ENCODE peak calls at places on chromosomes 16 and 17, in four cellular contexts. U, T, Q and Y are unnamed samples.

GRCh38 chr16:28317040-28317880 is 24.9 kb downstream of the SBK1 start:
- DNase-seq in T (peak; percentile 83), U (peak; percentile 6), Q (no peak), Y (no peak)

GRCh38 chr16:23365602-23366240 is 63.6 kb downstream of the SCNN1B start:
- DNase-seq in Q (no peak), U (no peak), T (no peak), Y (no peak)

GRCh38 chr17:77546772-77547201 is 406.0 kb downstream of the SEC14L1 start:
- DNase-seq in T (no peak), Q (no peak), U (no peak), Y (peak; percentile 69)

GRCh38 chr17:30273373-30273772 is 18.4 kb downstream of the BLMH start:
- DNase-seq in Q (no peak), U (no peak), T (no peak), Y (no peak)

GRCh38 chr16:24054649-24055560 is 201.2 kb upstream of the CACNG3 start:
- DNase-seq in Q (no peak), U (no peak), T (no peak), Y (no peak)

GRCh38 chr17:2621241-2621640 is 27.8 kb downstream of the PAFAH1B1 start:
- DNase-seq in U (no peak), T (no peak), Q (no peak), Y (no peak)

GRCh38 chr17:144936-145670 is 7.7 kb downstream of the SCGB1C2 start:
- DNase-seq in Q (peak; percentile 30), U (no peak), T (no peak), Y (no peak)

GRCh38 chr17:82328994-82329507 is 4.5 kb downstream of the SECTM1 start:
- DNase-seq in U (no peak), T (no peak), Q (no peak), Y (no peak)

GRCh38 chr17:8631554-8631877 is 991 bp upstream of the MYH10 start:
- DNase-seq in Q (no peak), U (peak; percentile 16), T (no peak), Y (no peak)

GRCh38 chr16:68590201-68590994 is 51.3 kb downstream of the ZFP90 start:
- DNase-seq in Q (no peak), U (peak; percentile 53), T (peak; percentile 94), Y (no peak)

GRCh38 chr16:27229891-27230470 is 26.7 kb downstream of the KDM8 start:
- DNase-seq in Q (no peak), T (no peak), U (no peak), Y (no peak)

GRCh38 chr17:61208301-61209098 is 191.1 kb upstream of the TBX2 start:
- DNase-seq in U (peak; percentile 78), T (no peak), Q (no peak), Y (peak; percentile 56)

GRCh38 chr17:69608808-69609494 is 194.5 kb downstream of the MAP2K6 start:
- DNase-seq in Q (no peak), U (no peak), T (peak; percentile 72), Y (no peak)

GRCh38 chr16:700684-701584 is 4.7 kb downstream of the FBXL16 start:
- DNase-seq in U (no peak), T (peak; percentile 71), Q (no peak), Y (no peak)

GRCh38 chr17:12402963-12403622 is 262.6 kb upstream of the MYOCD start:
- DNase-seq in T (peak; percentile 56), U (no peak), Q (no peak), Y (no peak)

GRCh38 chr16:88639231-88640038 is 1.1 kb downstream of the IL17C start:
- DNase-seq in Q (no peak), T (peak; percentile 72), U (no peak), Y (no peak)

GRCh38 chr17:6497496-6498221 is 53.4 kb downstream of the PIMREG start:
- DNase-seq in T (no peak), U (no peak), Q (peak; percentile 43), Y (no peak)

GRCh38 chr17:41734139-41734948 is at the start of gene HAP1:
- DNase-seq in U (no peak), Q (no peak), T (peak; percentile 59), Y (peak; percentile 70)

GRCh38 chr17:64412944-64413381 is 22.3 kb upstream of the PECAM1 start:
- DNase-seq in Q (peak; percentile 17), U (no peak), T (no peak), Y (no peak)

GRCh38 chr17:82344175-82344907 is 10.8 kb upstream of the SECTM1 start:
- DNase-seq in U (no peak), Q (no peak), T (no peak), Y (no peak)

GRCh38 chr16:72848759-72849664 is 198.9 kb downstream of the ZFHX3 start:
- DNase-seq in U (peak; percentile 83), Q (peak; percentile 94), T (peak; percentile 86), Y (peak; percentile 88)

GRCh38 chr16:65975049-65975708 is 391.3 kb upstream of the CDH5 start:
- DNase-seq in T (peak; percentile 38), Q (no peak), U (no peak), Y (no peak)

GRCh38 chr17:37361543-37361942 is 14.2 kb upstream of the C17orf78 start:
- DNase-seq in U (no peak), Q (no peak), T (no peak), Y (no peak)

GRCh38 chr17:81940538-81941483 is 3.7 kb upstream of the PYCR1 start:
- DNase-seq in Q (no peak), T (no peak), U (no peak), Y (no peak)

GRCh38 chr17:4968166-4968915 is 724 bp upstream of the SPAG7 start:
- DNase-seq in T (no peak), U (no peak), Q (no peak), Y (peak; percentile 20)

GRCh38 chr17:45575126-45575885 is 84.8 kb upstream of the PLEKHM1 start:
- DNase-seq in U (no peak), Q (no peak), T (peak; percentile 7), Y (no peak)